ENCODE peak calls at places on chromosomes 6 and 20, in five cellular contexts. Y, P, F, G and V are unnamed samples.

GRCh38 chr6:56279346-56280080 is 32.1 kb upstream of the COL21A1 start:
- DNase-seq in F (peak), Y (peak), P (no peak), G (no peak), V (no peak)

GRCh38 chr6:150271501-150272263 is 97.1 kb upstream of the IYD start:
- DNase-seq in F (no peak), Y (no peak), G (no peak), P (no peak), V (no peak)

GRCh38 chr6:138007014-138007472 is 100.2 kb downstream of the PERP start:
- DNase-seq in P (no peak), G (no peak), F (peak), Y (peak), V (peak)

GRCh38 chr6:156779206-156780116 is 2.3 kb downstream of the ARID1B start:
- DNase-seq in Y (no peak), F (no peak), P (peak), G (peak), V (peak)

GRCh38 chr6:4939241-4939640 is 64.6 kb downstream of the RPP40 start:
- DNase-seq in F (no peak), G (no peak), Y (no peak), P (no peak), V (no peak)

GRCh38 chr6:110951986-110952794 is 6.3 kb upstream of the GTF3C6 start:
- DNase-seq in F (peak), G (no peak), P (no peak), Y (peak), V (no peak)

GRCh38 chr6:33437666-33438065 is 16.7 kb upstream of the ZBTB9 start:
- DNase-seq in F (no peak), Y (no peak), P (no peak), G (no peak), V (no peak)

GRCh38 chr20:61932711-61933480 is 132.8 kb downstream of the TAF4 start:
- DNase-seq in P (peak), Y (no peak), F (no peak), G (no peak), V (no peak)

GRCh38 chr20:36481380-36482043 is 59.8 kb upstream of the MYL9 start:
- DNase-seq in F (no peak), Y (peak), P (no peak), G (peak), V (no peak)

GRCh38 chr6:53825514-53826321 is 30.9 kb downstream of the LRRC1 start:
- DNase-seq in Y (no peak), P (no peak), G (no peak), F (no peak), V (peak)

GRCh38 chr6:115610646-115611045 is 450.0 kb downstream of the FRK start:
- DNase-seq in F (no peak), Y (no peak), P (no peak), G (no peak), V (no peak)

GRCh38 chr20:15205719-15206118 is 868.3 kb upstream of the FLRT3 start:
- DNase-seq in Y (no peak), F (no peak), P (no peak), G (no peak), V (no peak)

GRCh38 chr6:89321571-89321970 is 6.5 kb upstream of the GABRR2 start:
- DNase-seq in Y (no peak), P (no peak), F (peak), G (no peak), V (no peak)

GRCh38 chr6:98137391-98137790 is 697.0 kb upstream of the POU3F2 start:
- DNase-seq in Y (no peak), F (no peak), G (no peak), P (no peak), V (no peak)

GRCh38 chr20:24963672-24964517 is 14.8 kb downstream of the CST7 start:
- DNase-seq in P (no peak), G (no peak), Y (no peak), F (no peak), V (no peak)

GRCh38 chr6:29502597-29502996 is 14.8 kb upstream of the MAS1L start:
- DNase-seq in Y (peak), P (no peak), G (no peak), F (no peak), V (no peak)

GRCh38 chr6:16236648-16237199 is 1.7 kb upstream of the GMPR start:
- DNase-seq in G (no peak), P (no peak), Y (peak), F (peak), V (peak)

GRCh38 chr6:169212436-169212835 is 41.2 kb downstream of the THBS2 start:
- DNase-seq in Y (no peak), P (no peak), F (peak), G (no peak), V (no peak)
- H3K4me3 ChIP-seq in Y (no peak), P (no peak), F (peak), G (peak), V (peak)

DNA sequence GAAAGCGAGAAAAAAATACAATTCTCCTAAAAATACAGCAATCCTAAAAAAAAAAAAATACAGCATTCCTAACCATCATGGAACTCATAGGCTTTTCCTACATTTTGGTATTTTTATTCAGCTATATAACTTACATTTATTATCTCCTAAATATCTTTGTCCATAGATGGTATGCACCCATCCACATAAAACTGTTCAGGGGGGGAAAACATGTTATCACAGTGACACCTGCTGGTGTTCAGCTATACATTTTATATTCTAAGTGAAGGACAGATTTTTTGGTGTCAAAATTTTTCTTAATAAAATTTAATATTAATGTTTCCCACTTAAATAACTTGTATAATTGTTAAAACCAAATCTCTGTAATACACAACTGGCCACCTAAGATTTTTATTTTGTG is 58.0 kb downstream of the BLOC1S5 start:
- DNase-seq in F (peak), G (no peak), Y (peak), P (no peak), V (no peak)
- TF ChIP-seq CTCF in F (peak), G (peak), Y (peak), P (peak), V (peak)

DNA sequence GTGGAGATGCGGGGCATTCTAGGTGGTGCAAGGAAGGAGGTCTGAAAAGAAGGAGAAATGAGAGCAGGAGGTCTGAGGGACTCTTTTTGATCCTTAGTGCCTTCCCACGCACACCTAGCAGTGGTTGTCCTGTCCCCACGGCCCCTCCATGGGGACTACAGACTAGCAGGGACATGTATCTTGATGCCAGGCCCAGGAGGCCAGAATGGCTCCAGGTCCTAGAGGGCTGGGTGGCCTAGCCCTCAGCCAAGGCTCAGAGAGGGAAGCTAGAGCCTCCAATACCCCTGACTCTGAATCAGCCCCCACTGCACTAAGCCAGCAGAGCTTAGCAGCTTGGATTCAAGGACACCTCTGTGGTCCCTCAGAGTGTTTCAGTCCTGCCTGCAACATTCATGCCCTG is 16.7 kb upstream of the BLCAP start:
- DNase-seq in F (no peak), Y (no peak), P (no peak), G (no peak), V (no peak)
- H3K4me3 ChIP-seq in F (no peak), Y (no peak), P (no peak), G (no peak), V (no peak)

GRCh38 chr6:20058912-20059311 is 153.4 kb downstream of the MBOAT1 start:
- DNase-seq in G (no peak), F (no peak), Y (no peak), P (no peak), V (no peak)

GRCh38 chr6:20061952-20062351 is 150.3 kb downstream of the MBOAT1 start:
- DNase-seq in F (no peak), Y (no peak), G (no peak), P (no peak), V (no peak)

GRCh38 chr6:20060252-20060651 is 152.0 kb downstream of the MBOAT1 start:
- DNase-seq in P (no peak), G (no peak), Y (no peak), F (no peak), V (no peak)

DNA sequence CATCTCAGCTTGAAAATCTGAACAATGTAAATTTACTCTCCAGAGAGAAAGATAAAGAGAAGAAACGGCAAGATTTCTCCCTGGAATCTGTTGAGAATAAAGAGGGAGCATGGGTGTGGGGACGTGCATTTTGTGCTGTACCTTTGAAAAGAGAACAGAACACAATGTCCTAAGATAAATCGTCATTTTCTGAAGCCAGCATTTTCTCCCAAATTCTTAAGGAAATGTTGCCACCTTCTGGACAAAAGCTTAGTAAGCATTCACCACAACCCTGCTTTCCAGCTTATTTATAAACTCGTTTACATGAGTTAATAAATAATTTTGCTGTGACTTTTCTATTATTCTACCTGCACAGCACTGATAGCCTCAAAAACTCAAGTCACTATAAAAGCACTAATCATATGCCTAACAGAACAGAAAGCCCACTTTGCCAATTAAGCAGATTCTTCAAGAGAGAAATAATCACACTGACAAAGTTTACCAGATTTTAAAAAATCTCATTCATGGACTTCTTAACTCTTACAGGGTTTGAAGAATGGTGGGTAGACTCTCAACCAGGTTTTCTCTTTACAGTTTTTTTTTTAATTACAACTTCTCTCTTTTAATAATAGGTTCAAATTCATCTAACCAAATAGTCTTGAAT is 155.8 kb downstream of the MBOAT1 start:
- DNase-seq in G (no peak), Y (peak), P (no peak), F (peak), V (no peak)
- TF ChIP-seq CTCF in G (peak), Y (peak), P (peak), F (peak), V (peak)

GRCh38 chr20:63036266-63036665 is 29.5 kb upstream of the BHLHE23 start:
- DNase-seq in G (no peak), P (no peak), F (no peak), Y (no peak), V (no peak)

GRCh38 chr20:63035284-63036185 is 28.8 kb upstream of the BHLHE23 start:
- DNase-seq in G (no peak), Y (no peak), F (no peak), P (peak), V (no peak)

GRCh38 chr20:63041776-63042175 is 35.0 kb upstream of the BHLHE23 start:
- DNase-seq in P (no peak), Y (no peak), F (no peak), G (no peak), V (no peak)

GRCh38 chr20:63033635-63034510 is 27.1 kb upstream of the BHLHE23 start:
- DNase-seq in P (peak), G (no peak), F (no peak), Y (no peak), V (no peak)

GRCh38 chr20:63037669-63038268 is 31.0 kb upstream of the BHLHE23 start:
- DNase-seq in F (no peak), G (no peak), P (no peak), Y (no peak), V (no peak)
- H3K4me3 ChIP-seq in F (no peak), G (no peak), P (no peak), Y (no peak), V (no peak)

GRCh38 chr6:36759177-36759757 is 61.6 kb downstream of the RAB44 start:
- DNase-seq in G (peak), F (peak), Y (peak), P (peak), V (peak)

GRCh38 chr6:36756761-36757160 is 59.1 kb downstream of the RAB44 start:
- DNase-seq in P (no peak), F (no peak), G (no peak), Y (no peak), V (no peak)

GRCh38 chr6:36757943-36758508 is 60.4 kb downstream of the RAB44 start:
- DNase-seq in P (no peak), F (no peak), G (no peak), Y (no peak), V (no peak)

GRCh38 chr6:36757206-36757605 is 59.6 kb downstream of the RAB44 start:
- DNase-seq in F (no peak), P (no peak), Y (no peak), G (no peak), V (peak)

DNA sequence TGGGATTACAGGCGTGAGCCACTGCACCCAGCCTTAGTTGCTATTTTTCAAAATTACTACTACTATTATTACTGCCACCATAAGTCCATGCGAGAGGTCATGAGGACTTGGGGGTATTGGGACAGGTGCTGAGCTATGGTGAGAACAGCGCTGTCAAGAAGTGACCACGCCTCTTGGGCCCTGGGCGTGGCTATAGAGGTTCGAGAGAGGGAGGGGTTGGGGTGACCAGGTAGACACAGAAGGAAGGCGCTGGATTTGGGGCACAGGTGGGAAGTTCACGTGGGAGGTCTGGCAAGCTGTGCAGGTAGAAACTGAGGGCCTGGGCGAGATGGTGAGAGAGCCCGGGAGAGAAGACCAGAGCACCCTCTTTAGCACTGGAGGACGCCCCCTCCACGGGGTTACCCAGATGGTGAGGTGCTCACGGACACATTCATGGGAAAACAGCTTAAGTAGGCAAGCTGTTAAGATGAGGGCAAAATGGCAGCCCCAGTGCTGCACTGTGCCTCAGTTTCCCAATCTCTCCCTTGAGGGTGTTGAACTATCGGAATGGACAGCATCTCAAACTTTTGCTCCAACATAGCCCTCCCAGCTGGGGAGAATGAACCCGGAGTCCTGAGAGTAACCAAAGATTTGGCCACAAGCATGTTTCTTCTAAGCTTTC is 61.0 kb downstream of the RAB44 start:
- DNase-seq in F (no peak), G (no peak), Y (no peak), P (no peak), V (peak)
- TF ChIP-seq CTCF in F (no peak), G (no peak), Y (no peak), P (no peak), V (no peak)

DNA sequence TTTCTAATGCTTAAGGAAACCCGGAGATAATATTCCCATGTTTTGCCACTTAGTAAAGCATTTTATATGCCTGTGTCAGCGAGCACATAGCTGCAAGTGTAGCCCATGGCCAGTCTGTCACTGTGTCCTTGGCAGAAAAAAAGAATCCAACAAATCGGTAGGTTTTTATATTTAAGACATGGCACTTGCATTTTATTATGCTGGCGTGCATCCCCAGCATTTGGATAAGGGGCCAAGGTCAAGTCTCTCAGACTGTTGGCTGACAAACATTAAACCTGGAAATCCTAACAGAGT is 1.2 kb upstream of the ZNF184 start:
- DNase-seq in Y (no peak), F (no peak), P (no peak), G (no peak), V (no peak)
- H3K4me3 ChIP-seq in Y (no peak), F (peak), P (no peak), G (peak), V (peak)

GRCh38 chr6:169961772-169962561 is 210.5 kb downstream of the ERMARD start:
- DNase-seq in P (peak), Y (no peak), G (no peak), F (peak), V (peak)
- TF ChIP-seq CTCF in P (no peak), Y (peak), G (peak), F (peak), V (no peak)

DNA sequence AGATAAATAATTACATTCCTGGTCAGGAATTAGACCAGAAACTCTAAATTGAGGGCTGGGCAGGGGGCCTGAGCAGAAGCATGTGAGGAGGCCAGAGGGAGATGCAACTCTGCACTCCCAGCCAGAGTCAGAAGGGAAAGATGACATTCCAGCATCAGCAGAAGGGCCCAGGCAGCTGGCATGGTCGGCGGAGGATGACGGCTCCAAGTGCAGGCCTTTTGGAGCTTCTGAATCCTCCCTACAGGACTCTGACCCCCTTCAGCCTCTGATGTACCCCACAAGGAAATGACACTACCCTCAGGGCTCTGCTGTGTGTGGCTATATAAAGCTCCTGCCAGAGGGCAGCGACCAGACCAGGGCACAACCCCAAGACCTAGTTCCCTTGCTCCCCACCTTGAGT is 1.9 kb downstream of the LRFN2 start:
- DNase-seq in P (no peak), F (no peak), G (no peak), Y (no peak), V (no peak)
- H3K4me3 ChIP-seq in P (no peak), F (no peak), G (no peak), Y (no peak), V (no peak)